ENCODE peak calls at places on chromosome 13, in eight cellular contexts. K is omental fat pad, Z is foreskin fibroblast, T is fibroblast of the aortic adventitia, Y is left lung, G is astrocyte of the spinal cord, W is lower lobe of right lung, D is AG09319. R is an unnamed sample.

GRCh38 chr13:99969368-99969933 is 2.1 kb downstream of the ZIC5 start:
- DNase-seq in K (no peak), Z (no peak), T (no peak), Y (no peak), G (no peak), W (no peak), D (no peak), R (no peak)

GRCh38 chr13:45316210-45316799 is 24.7 kb downstream of the TPT1 start:
- DNase-seq in K (no peak), Z (no peak), T (no peak), Y (no peak), G (no peak), W (no peak), D (no peak), R (no peak)

GRCh38 chr13:80084086-80084676 is 256.7 kb downstream of the SPRY2 start:
- DNase-seq in K (no peak), Z (peak; percentile 88), T (peak; percentile 98), Y (no peak), G (peak; percentile 95), W (no peak), D (peak; percentile 89), R (peak; percentile 32)

GRCh38 chr13:67226686-67227085 is 3.5 kb downstream of the PCDH9 start:
- DNase-seq in K (no peak), Z (no peak), T (no peak), Y (no peak), G (no peak), W (no peak), D (no peak), R (no peak)

GRCh38 chr13:81020010-81020409 is 679.1 kb upstream of the SPRY2 start:
- DNase-seq in K (no peak), Z (no peak), T (no peak), Y (no peak), G (no peak), W (no peak), D (no peak), R (no peak)

GRCh38 chr13:51557875-51558604 is 26.2 kb upstream of the WDFY2 start:
- DNase-seq in K (no peak), Z (peak; percentile 87), T (peak; percentile 84), Y (no peak), G (peak; percentile 75), W (no peak), D (peak; percentile 34), R (peak; percentile 87)

GRCh38 chr13:113427562-113428468 is 25.5 kb downstream of the ADPRHL1 start:
- DNase-seq in K (no peak), Z (peak; percentile 56), T (peak; percentile 52), Y (no peak), G (no peak), W (no peak), D (peak; percentile 43), R (no peak)

GRCh38 chr13:106381083-106381482 is 154.4 kb downstream of the EFNB2 start:
- DNase-seq in K (no peak), Z (no peak), T (peak; percentile 64), Y (no peak), G (peak; percentile 31), W (no peak), D (no peak), R (no peak)

GRCh38 chr13:35448465-35448864 is 28.0 kb downstream of the MAB21L1 start:
- DNase-seq in K (no peak), Z (no peak), T (no peak), Y (no peak), G (no peak), W (no peak), D (no peak), R (no peak)

GRCh38 chr13:98930014-98930625 is 47.7 kb downstream of the DOCK9 start:
- DNase-seq in K (no peak), Z (no peak), T (no peak), Y (no peak), G (no peak), W (no peak), D (no peak), R (no peak)

GRCh38 chr13:50365683-50366391 is 350.6 kb downstream of the KCNRG start:
- DNase-seq in K (no peak), Z (peak; percentile 43), T (no peak), Y (no peak), G (no peak), W (peak; percentile 46), D (no peak), R (peak; percentile 62)

GRCh38 chr13:28568286-28568685 is 73.4 kb upstream of the FLT1 start:
- DNase-seq in K (no peak), Z (peak; percentile 66), T (peak; percentile 31), Y (peak; percentile 43), G (no peak), W (peak; percentile 67), D (no peak), R (no peak)

GRCh38 chr13:44274838-44275237 is 98.8 kb upstream of the SERP2 start:
- DNase-seq in K (no peak), Z (peak; percentile 29), T (peak; percentile 32), Y (no peak), G (peak; percentile 26), W (no peak), D (no peak), R (no peak)

GRCh38 chr13:102774210-102774560 is 599 bp upstream of the TEX30 start:
- DNase-seq in K (no peak), Z (no peak), T (no peak), Y (no peak), G (no peak), W (no peak), D (no peak), R (no peak)

GRCh38 chr13:24512208-24513068 is at the start of gene PARP4:
- DNase-seq in K (peak; percentile 49), Z (peak; percentile 93), T (peak; percentile 86), Y (peak; percentile 89), G (peak; percentile 87), W (peak; percentile 91), D (no peak), R (peak; percentile 85)
- TF ChIP-seq CTCF in K (no peak), Z (no peak), T (no peak), Y (no peak), G (no peak), W (no peak), D (no peak), R (no peak)

DNA sequence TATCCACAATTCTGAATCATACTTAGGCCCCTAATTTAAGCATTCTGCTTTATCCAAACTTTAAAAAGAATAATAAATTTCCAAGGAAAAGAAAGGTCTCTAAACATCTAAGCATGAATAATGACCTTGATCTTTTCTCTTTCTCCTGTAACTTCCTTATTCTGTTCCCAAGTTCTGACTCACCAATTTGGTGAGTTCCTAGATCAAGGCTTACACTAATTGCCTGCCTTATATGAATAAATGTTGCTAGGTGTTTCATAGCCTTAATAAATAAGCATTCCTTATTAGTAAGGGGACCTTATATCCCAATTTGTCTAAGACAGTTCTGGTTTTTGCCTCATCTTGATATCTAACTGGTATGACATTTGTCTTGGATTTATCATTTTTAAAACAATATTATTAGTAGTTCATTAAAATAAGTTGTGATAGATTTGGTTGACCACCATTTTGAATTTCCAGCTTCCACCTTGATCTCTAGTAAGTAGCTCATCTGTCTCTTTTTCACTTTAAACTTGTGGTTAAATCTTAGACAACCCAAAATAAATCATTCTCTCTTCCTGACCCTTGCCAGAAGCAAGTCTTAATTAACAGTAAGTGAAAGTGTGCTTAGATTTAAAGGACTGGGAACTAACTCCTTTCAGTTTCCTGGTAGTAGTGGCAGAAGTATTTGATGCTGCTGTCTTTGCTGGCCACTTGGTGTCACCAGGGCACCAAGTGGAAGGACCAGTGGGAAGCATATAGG is 121.2 kb upstream of the MLNR start:
- DNase-seq in K (no peak), Z (peak; percentile 30), T (peak; percentile 32), Y (no peak), G (peak; percentile 23), W (no peak), D (no peak), R (no peak)
- TF ChIP-seq CTCF in K (no peak), Z (peak; percentile 28), T (peak; percentile 44), Y (peak; percentile 47), G (peak; percentile 39), W (peak; percentile 60), D (peak; percentile 17), R (peak; percentile 41)

GRCh38 chr13:94660695-94661324 is 51.5 kb downstream of the SOX21 start:
- DNase-seq in K (no peak), Z (peak; percentile 63), T (peak; percentile 51), Y (no peak), G (peak; percentile 34), W (no peak), D (no peak), R (no peak)
- TF ChIP-seq CTCF in K (no peak), Z (peak; percentile 40), T (peak; percentile 54), Y (peak; percentile 11), G (peak; percentile 39), W (no peak), D (peak; percentile 35), R (peak; percentile 56)

GRCh38 chr13:77016888-77017623 is 9.9 kb downstream of the FBXL3 start:
- DNase-seq in K (no peak), Z (no peak), T (no peak), Y (no peak), G (no peak), W (no peak), D (no peak), R (no peak)
- TF ChIP-seq CTCF in K (no peak), Z (no peak), T (no peak), Y (no peak), G (no peak), W (no peak), D (no peak), R (no peak)

DNA sequence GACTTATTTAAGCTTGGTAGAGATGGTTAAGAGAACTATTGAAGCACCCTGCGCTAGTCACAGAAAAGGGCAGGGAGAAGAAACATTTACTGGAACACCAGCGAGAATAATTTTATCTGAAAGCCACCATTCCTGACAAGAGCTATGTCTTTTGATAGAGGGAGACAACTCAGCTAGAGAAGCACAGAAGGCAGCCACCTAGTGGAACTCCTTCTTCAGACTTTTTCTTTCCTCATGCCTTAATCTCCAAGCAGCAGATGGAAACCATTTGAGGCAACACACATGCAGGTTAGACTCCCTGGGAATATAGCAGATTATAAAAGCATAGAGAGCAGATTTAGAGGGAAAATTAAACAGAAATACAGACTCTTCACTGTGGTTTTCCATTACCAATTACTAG is 813.4 kb downstream of the SLITRK6 start:
- DNase-seq in K (no peak), Z (no peak), T (no peak), Y (no peak), G (no peak), W (no peak), D (no peak), R (peak; percentile 2)
- TF ChIP-seq CTCF in K (no peak), Z (no peak), T (no peak), Y (no peak), G (peak; percentile 14), W (no peak), D (no peak), R (no peak)

DNA sequence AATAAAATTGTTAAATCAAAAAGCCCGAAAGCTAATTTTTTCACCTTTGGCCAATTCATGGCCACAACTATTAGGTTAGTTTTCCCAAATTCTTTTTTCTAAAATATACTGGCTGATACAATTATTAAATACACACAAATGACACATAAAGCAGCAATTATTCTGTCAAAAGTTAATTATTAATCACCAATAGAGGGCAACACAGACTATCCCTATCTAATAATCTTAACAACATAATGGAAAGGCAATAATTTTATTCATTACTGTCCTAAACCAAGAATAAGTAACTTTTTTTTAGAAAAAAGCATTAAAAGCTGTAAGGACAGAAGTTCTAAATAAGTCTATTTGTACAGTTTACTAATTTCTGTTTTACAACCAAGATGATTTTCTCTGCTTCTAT is 51.7 kb downstream of the KATNAL1 start:
- DNase-seq in K (no peak), Z (peak; percentile 14), T (peak; percentile 34), Y (no peak), G (no peak), W (no peak), D (no peak), R (no peak)
- TF ChIP-seq CTCF in K (no peak), Z (no peak), T (no peak), Y (peak; percentile 11), G (no peak), W (peak; percentile 18), D (peak; percentile 1), R (peak; percentile 49)

R was measured in foreskin keratinocyte.